ENCODE peak calls at places on chromosome 1, in nine cellular contexts. Y, O, W, L, D, M, T, I and Z are unnamed samples.

GRCh38 chr1:203034422-203035110 is 8.3 kb downstream of the PPFIA4 start:
- DNase-seq in Y (no peak), O (no peak), W (no peak), L (no peak), D (no peak), M (peak; percentile 50), T (peak; percentile 20), I (no peak), Z (no peak)

GRCh38 chr1:21952806-21953514 is 15.8 kb upstream of the HSPG2 start:
- DNase-seq in Y (no peak), O (no peak), W (no peak), L (no peak), D (no peak), M (no peak), T (peak; percentile 71), I (no peak), Z (no peak)

GRCh38 chr1:117061986-117062415 is 1.9 kb downstream of the TTF2 start:
- DNase-seq in Y (peak; percentile 89), O (peak; percentile 50), W (no peak), L (peak; percentile 28), D (no peak), M (no peak), T (no peak), I (no peak), Z (peak; percentile 18)

GRCh38 chr1:101136739-101137138 is 100.1 kb upstream of the S1PR1 start:
- DNase-seq in Y (peak; percentile 51), O (no peak), W (no peak), L (peak; percentile 42), D (no peak), M (no peak), T (no peak), I (no peak), Z (no peak)

GRCh38 chr1:46183926-46184557 is 7.8 kb upstream of the P3R3URF start:
- DNase-seq in Y (no peak), O (no peak), W (no peak), L (no peak), D (no peak), M (no peak), T (no peak), I (no peak), Z (no peak)

GRCh38 chr1:87410771-87411170 is 82.1 kb downstream of the LMO4 start:
- DNase-seq in Y (no peak), O (no peak), W (no peak), L (no peak), D (peak; percentile 23), M (no peak), T (no peak), I (no peak), Z (no peak)

GRCh38 chr1:227212164-227212563 is 106.1 kb downstream of the CDC42BPA start:
- DNase-seq in Y (peak; percentile 3), O (no peak), W (no peak), L (peak; percentile 32), D (no peak), M (no peak), T (no peak), I (no peak), Z (no peak)

GRCh38 chr1:98034505-98034904 is 113.7 kb upstream of the DPYD start:
- DNase-seq in Y (peak; percentile 87), O (no peak), W (no peak), L (peak; percentile 46), D (no peak), M (no peak), T (no peak), I (no peak), Z (no peak)

GRCh38 chr1:210980082-210980481 is 153.9 kb downstream of the KCNH1 start:
- DNase-seq in Y (no peak), O (no peak), W (no peak), L (no peak), D (no peak), M (no peak), T (no peak), I (no peak), Z (no peak)

GRCh38 chr1:114803001-114803400 is 22.5 kb upstream of the SIKE1 start:
- DNase-seq in Y (no peak), O (no peak), W (no peak), L (no peak), D (no peak), M (no peak), T (no peak), I (no peak), Z (peak; percentile 87)

GRCh38 chr1:190908691-190909090 is 431.0 kb upstream of the BRINP3 start:
- DNase-seq in Y (peak; percentile 52), O (no peak), W (no peak), L (peak; percentile 31), D (no peak), M (no peak), T (no peak), I (no peak), Z (no peak)

GRCh38 chr1:156095906-156096508 is 13.7 kb upstream of the MEX3A start:
- DNase-seq in Y (no peak), O (no peak), W (no peak), L (no peak), D (no peak), M (no peak), T (peak; percentile 38), I (no peak), Z (no peak)

GRCh38 chr1:216682694-216683243 is 40.5 kb downstream of the ESRRG start:
- DNase-seq in Y (no peak), O (no peak), W (no peak), L (no peak), D (no peak), M (no peak), T (no peak), I (no peak), Z (no peak)

GRCh38 chr1:109762039-109762585 is 1.6 kb downstream of the EPS8L3 start:
- DNase-seq in Y (no peak), O (no peak), W (no peak), L (no peak), D (peak; percentile 2), M (peak; percentile 49), T (no peak), I (no peak), Z (no peak)

GRCh38 chr1:54488065-54488750 is 59.8 kb upstream of the ACOT11 start:
- DNase-seq in Y (peak; percentile 83), O (peak; percentile 98), W (peak; percentile 64), L (peak; percentile 92), D (peak; percentile 94), M (peak; percentile 96), T (peak; percentile 97), I (peak; percentile 12), Z (peak; percentile 18)
- TF ChIP-seq CTCF in Y (peak; percentile 9), O (no peak), W (no peak), L (peak; percentile 9), D (peak; percentile 27), M (peak; percentile 9), T (peak; percentile 43), I (no peak), Z (no peak)

GRCh38 chr1:231534703-231535159 is 6.3 kb downstream of the TSNAX start:
- DNase-seq in Y (no peak), O (no peak), W (no peak), L (no peak), D (no peak), M (no peak), T (no peak), I (no peak), Z (no peak)
- H3K4me3 ChIP-seq in Y (no peak overlapping the region), O (no peak overlapping the region), W (no peak overlapping the region), L (no peak overlapping the region), D (no peak overlapping the region), M (no peak overlapping the region), T (no peak overlapping the region), I (no peak overlapping the region), Z (no peak overlapping the region)

DNA sequence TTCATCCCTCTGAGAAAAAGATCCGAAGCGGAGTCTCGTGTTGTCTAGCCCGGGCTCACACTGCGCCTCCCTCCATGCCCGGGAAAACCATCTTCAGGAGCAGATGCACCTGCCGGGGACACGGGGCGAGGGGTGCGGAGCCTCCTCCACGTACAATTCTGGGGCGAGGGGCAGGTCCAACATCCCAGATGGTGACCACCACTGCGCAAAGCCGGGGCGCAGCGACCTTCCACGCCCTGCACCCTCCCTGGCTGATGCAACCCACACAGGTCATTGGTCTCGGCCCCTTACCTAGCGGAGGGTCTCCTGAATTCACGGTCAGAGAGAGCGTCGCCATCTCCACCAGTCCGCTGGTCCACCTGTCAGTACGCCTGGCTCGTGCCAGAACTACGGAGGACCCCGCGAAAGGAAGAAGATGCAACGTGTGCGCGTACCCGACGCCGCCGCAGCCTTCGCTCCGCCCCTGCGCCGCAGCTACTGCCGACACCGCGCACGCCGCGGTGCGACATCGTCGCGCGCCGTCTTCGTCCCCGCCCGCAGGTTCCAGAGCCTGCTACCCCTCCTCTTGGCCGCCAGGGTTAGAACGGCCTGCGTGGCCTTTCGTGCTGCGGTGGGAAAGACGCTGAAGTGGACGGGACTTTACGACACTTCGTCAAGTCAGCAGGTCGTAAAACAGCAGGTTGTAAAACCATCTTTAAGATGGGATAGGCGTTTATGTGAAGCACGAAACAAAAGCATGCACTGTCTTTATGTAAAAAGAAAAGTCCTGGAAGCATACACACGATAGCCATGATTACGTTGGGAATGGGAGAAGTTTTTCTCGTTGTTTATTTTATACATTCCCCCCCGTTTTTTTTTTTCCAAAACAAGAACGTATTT is at the start of gene EPRS1:
- DNase-seq in Y (peak; percentile 100), O (peak; percentile 97), W (peak; percentile 74), L (peak; percentile 100), D (peak; percentile 95), M (peak; percentile 96), T (peak; percentile 98), I (peak; percentile 94), Z (peak; percentile 88)
- TF ChIP-seq CTCF in Y (peak; percentile 64), O (peak; percentile 91), W (peak; percentile 88), L (peak; percentile 58), D (peak; percentile 95), M (peak; percentile 76), T (peak; percentile 80), I (peak; percentile 76), Z (peak; percentile 55)

GRCh38 chr1:119159096-119159495 is 18.6 kb upstream of the WARS2 start:
- DNase-seq in Y (peak; percentile 15), O (no peak), W (no peak), L (no peak), D (no peak), M (no peak), T (no peak), I (no peak), Z (no peak)

GRCh38 chr1:119160435-119160834 is 20.0 kb upstream of the WARS2 start:
- DNase-seq in Y (no peak), O (no peak), W (no peak), L (no peak), D (no peak), M (no peak), T (no peak), I (no peak), Z (no peak)

GRCh38 chr1:119159963-119160362 is 19.5 kb upstream of the WARS2 start:
- DNase-seq in Y (no peak), O (no peak), W (no peak), L (no peak), D (no peak), M (no peak), T (no peak), I (no peak), Z (no peak)

GRCh38 chr1:119163396-119163795 is 22.9 kb upstream of the WARS2 start:
- DNase-seq in Y (no peak), O (no peak), W (no peak), L (no peak), D (no peak), M (no peak), T (no peak), I (no peak), Z (no peak)

DNA sequence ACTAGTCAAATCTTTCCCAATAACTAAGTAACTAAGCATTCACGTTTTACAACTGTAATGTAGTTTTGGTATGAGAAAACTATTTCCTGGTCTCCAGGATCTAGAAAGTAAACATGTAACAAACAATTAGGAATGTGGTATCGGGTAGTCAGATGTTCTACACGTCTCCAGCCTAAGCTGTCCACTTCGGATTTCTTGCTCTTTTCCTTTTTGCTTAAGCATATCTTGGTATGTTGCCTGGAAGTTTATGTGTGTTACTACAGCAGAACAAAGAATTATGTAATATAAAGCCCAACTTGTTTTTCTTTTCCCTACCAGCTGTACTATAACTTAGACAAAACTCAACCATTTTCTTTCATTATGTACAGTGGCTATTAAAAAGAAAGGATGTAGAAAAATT is 20.4 kb upstream of the WARS2 start:
- DNase-seq in Y (no peak), O (no peak), W (no peak), L (no peak), D (no peak), M (no peak), T (no peak), I (no peak), Z (no peak)
- H3K4me3 ChIP-seq in Y (no peak overlapping the region), O (no peak overlapping the region), W (no peak overlapping the region), L (no peak overlapping the region), D (no peak overlapping the region), M (no peak overlapping the region), T (no peak overlapping the region), I (no peak overlapping the region), Z (no peak overlapping the region)